ENCODE peak calls at places on chromosomes 16 and 17, in nine cellular contexts. R is NCI-H774; J is NCI-H2029; X is stimulated activated CD8-positive, alpha-beta memory T cell treated with anti-CD3 and anti-CD28 coated beads, Interleukin-15, amount 100 ng/mL, for 48 hours; L is fibroblast of lung; B is islet precursor cell; F is Daoy; E is thyroid gland; Y is neural progenitor cell. T is an unnamed sample.

GRCh38 chr17:82799591-82799990 is 40.2 kb downstream of the ZNF750 start:
- DNase-seq in R (no peak), J (no peak), X (no peak), L (no peak), B (no peak), F (no peak), E (no peak), Y (no peak), T (no peak)

GRCh38 chr17:45366049-45366448 is 49.2 kb upstream of the MAP3K14 start:
- DNase-seq in R (no peak), J (no peak), X (no peak), L (no peak), B (no peak), F (no peak), E (no peak), Y (no peak), T (no peak)

GRCh38 chr17:10492004-10492403 is 22.6 kb upstream of the MYH4 start:
- DNase-seq in R (no peak), J (no peak), X (no peak), L (no peak), B (no peak), F (no peak), E (no peak), Y (no peak), T (no peak)

GRCh38 chr16:47448830-47449575 is 11.9 kb downstream of the ITFG1 start:
- DNase-seq in R (no peak), J (no peak), X (no peak), L (no peak), B (no peak), F (no peak), E (no peak), Y (no peak), T (no peak)

GRCh38 chr17:55314784-55315491 is 50.2 kb downstream of the HLF start:
- DNase-seq in R (no peak), J (no peak), X (no peak), L (no peak), B (no peak), F (no peak), E (no peak), Y (no peak), T (no peak)

GRCh38 chr16:51407199-51407598 is 256.1 kb upstream of the SALL1 start:
- DNase-seq in R (no peak), J (no peak), X (no peak), L (peak), B (no peak), F (no peak), E (no peak), Y (no peak), T (no peak)

GRCh38 chr17:10292057-10292931 is 80.5 kb downstream of the MYH13 start:
- DNase-seq in R (no peak), J (no peak), X (no peak), L (peak), B (peak), F (peak), E (no peak), Y (no peak), T (no peak)

GRCh38 chr16:54459509-54460235 is 173.1 kb upstream of the IRX3 start:
- DNase-seq in R (no peak), J (no peak), X (no peak), L (peak), B (no peak), F (no peak), E (no peak), Y (no peak), T (no peak)

GRCh38 chr17:66676421-66676820 is 158.5 kb upstream of the CACNG5 start:
- DNase-seq in R (no peak), J (no peak), X (no peak), L (peak), B (peak), F (peak), E (peak), Y (no peak), T (no peak)

T was measured in WTC11.